ENCODE peak calls at places on chromosomes 1 and 21, in nine cellular contexts. O, Q, I, H, W, J, S, K and P are unnamed samples.
A peak's percentile ranks its signal among the peaks of the same experiment; 100 is the strongest.

GRCh38 chr1:245933431-245934042 is 573.5 kb downstream of the SMYD3 start:
- DNase-seq in O (no peak), Q (no peak), I (no peak), H (no peak), W (no peak), J (no peak), S (no peak), K (no peak), P (no peak)

GRCh38 chr1:182990413-182991144 is 32.6 kb upstream of the LAMC1 start:
- DNase-seq in O (no peak), Q (peak; percentile 66), I (peak; percentile 65), H (no peak), W (peak; percentile 49), J (peak; percentile 78), S (no peak), K (no peak), P (no peak)

GRCh38 chr1:160047116-160047991 is 15.6 kb upstream of the PIGM start:
- DNase-seq in O (no peak), Q (no peak), I (no peak), H (no peak), W (no peak), J (no peak), S (no peak), K (no peak), P (no peak)

GRCh38 chr1:109767596-109768334 is 4.0 kb upstream of the EPS8L3 start:
- DNase-seq in O (no peak), Q (no peak), I (no peak), H (peak; percentile 31), W (no peak), J (no peak), S (no peak), K (peak; percentile 53), P (peak; percentile 5)

GRCh38 chr1:19273106-19273843 is 15.3 kb downstream of the AKR7A3 start:
- DNase-seq in O (no peak), Q (no peak), I (no peak), H (no peak), W (no peak), J (no peak), S (no peak), K (no peak), P (no peak)

GRCh38 chr1:30782361-30783243 is 25.0 kb upstream of the LAPTM5 start:
- DNase-seq in O (no peak), Q (peak; percentile 58), I (no peak), H (peak; percentile 73), W (no peak), J (peak; percentile 45), S (peak; percentile 87), K (peak; percentile 79), P (peak; percentile 60)

GRCh38 chr1:94737124-94737998 is 82.8 kb upstream of the SLC44A3 start:
- DNase-seq in O (no peak), Q (peak; percentile 71), I (peak; percentile 39), H (no peak), W (no peak), J (peak; percentile 45), S (no peak), K (no peak), P (no peak)

GRCh38 chr1:198860371-198860770 is 221.5 kb downstream of the PTPRC start:
- DNase-seq in O (no peak), Q (no peak), I (no peak), H (no peak), W (no peak), J (no peak), S (no peak), K (no peak), P (no peak)

GRCh38 chr1:56081151-56081550 is 498.2 kb downstream of the PLPP3 start:
- DNase-seq in O (no peak), Q (peak; percentile 91), I (no peak), H (peak; percentile 27), W (peak; percentile 46), J (peak; percentile 93), S (peak; percentile 71), K (no peak), P (peak; percentile 41)

GRCh38 chr21:31347435-31348032 is 3.5 kb upstream of the TIAM1 start:
- DNase-seq in O (no peak), Q (peak; percentile 59), I (no peak), H (no peak), W (peak; percentile 53), J (peak; percentile 50), S (no peak), K (no peak), P (no peak)

GRCh38 chr1:69191280-69191679 is 376.4 kb upstream of the LRRC7 start:
- DNase-seq in O (no peak), Q (no peak), I (peak; percentile 22), H (no peak), W (peak; percentile 4), J (no peak), S (no peak), K (no peak), P (no peak)

GRCh38 chr1:15947382-15948090 is 28.4 kb downstream of the ZBTB17 start:
- DNase-seq in O (no peak), Q (no peak), I (no peak), H (no peak), W (no peak), J (no peak), S (no peak), K (no peak), P (no peak)

GRCh38 chr21:45281411-45282282 is 6.0 kb downstream of the POFUT2 start:
- DNase-seq in O (no peak), Q (no peak), I (no peak), H (peak; percentile 22), W (no peak), J (no peak), S (peak; percentile 66), K (peak; percentile 65), P (no peak)

GRCh38 chr1:180623579-180624347 is 8.1 kb upstream of the XPR1 start:
- DNase-seq in O (peak; percentile 9), Q (peak; percentile 54), I (peak; percentile 25), H (no peak), W (peak; percentile 38), J (peak; percentile 58), S (no peak), K (no peak), P (no peak)

GRCh38 chr1:109482796-109483638 is 688 bp upstream of the ATXN7L2 start:
- DNase-seq in O (no peak), Q (no peak), I (no peak), H (peak; percentile 73), W (no peak), J (peak; percentile 13), S (peak; percentile 80), K (peak; percentile 73), P (peak; percentile 76)

GRCh38 chr1:86756062-86756406 is 51.7 kb downstream of the SH3GLB1 start:
- DNase-seq in O (no peak), Q (no peak), I (no peak), H (no peak), W (no peak), J (no peak), S (no peak), K (no peak), P (no peak)

GRCh38 chr21:42679319-42679981 is 26.0 kb downstream of the PDE9A start:
- DNase-seq in O (no peak), Q (no peak), I (no peak), H (no peak), W (no peak), J (no peak), S (no peak), K (no peak), P (no peak)

GRCh38 chr1:64183985-64184440 is 19.4 kb upstream of the UBE2U start:
- DNase-seq in O (no peak), Q (peak; percentile 85), I (peak; percentile 26), H (no peak), W (no peak), J (peak; percentile 93), S (no peak), K (no peak), P (no peak)

GRCh38 chr1:161206411-161207140 is 4.4 kb downstream of the NDUFS2 start:
- DNase-seq in O (no peak), Q (peak; percentile 91), I (no peak), H (peak; percentile 71), W (peak; percentile 28), J (peak; percentile 71), S (no peak), K (no peak), P (no peak)

GRCh38 chr1:13494025-13494424 is 19.8 kb downstream of the LRRC38 start:
- DNase-seq in O (no peak), Q (no peak), I (no peak), H (no peak), W (no peak), J (no peak), S (no peak), K (no peak), P (no peak)

GRCh38 chr21:45494851-45495680 is 47.2 kb downstream of the SLC19A1 start:
- DNase-seq in O (no peak), Q (no peak), I (no peak), H (peak; percentile 15), W (no peak), J (no peak), S (peak; percentile 63), K (peak; percentile 66), P (no peak)

GRCh38 chr1:15139654-15140350 is 13.7 kb upstream of the TMEM51 start:
- DNase-seq in O (no peak), Q (no peak), I (peak; percentile 42), H (peak; percentile 16), W (no peak), J (peak; percentile 6), S (no peak), K (no peak), P (no peak)

GRCh38 chr1:171257207-171258052 is 9.1 kb downstream of the FMO1 start:
- DNase-seq in O (no peak), Q (peak; percentile 22), I (no peak), H (peak; percentile 69), W (no peak), J (no peak), S (peak; percentile 67), K (no peak), P (no peak)

GRCh38 chr1:147169840-147170674 is 2.2 kb downstream of the PRKAB2 start:
- DNase-seq in O (no peak), Q (no peak), I (no peak), H (no peak), W (no peak), J (no peak), S (no peak), K (no peak), P (no peak)
- H3K27ac ChIP-seq in O (no peak overlapping the region), Q (no peak overlapping the region), I (peak overlapping the region; percentile 93), H (no peak overlapping the region), W (peak overlapping the region; percentile 92), J (peak overlapping the region; percentile 29), S (peak overlapping the region; percentile 91), K (peak overlapping the region; percentile 96), P (no peak overlapping the region)

GRCh38 chr1:167538657-167539056 is 14.9 kb downstream of the CREG1 start:
- DNase-seq in O (peak; percentile 31), Q (peak; percentile 21), I (no peak), H (no peak), W (no peak), J (no peak), S (no peak), K (no peak), P (no peak)
- TF ChIP-seq CTCF in O (peak; percentile 53), Q (no peak), I (no peak), H (no peak), W (peak; percentile 24), J (no peak), S (no peak), K (no peak), P (peak; percentile 13)

GRCh38 chr1:229147086-229147485 is 123.8 kb upstream of the RAB4A start:
- DNase-seq in O (no peak), Q (no peak), I (no peak), H (no peak), W (no peak), J (no peak), S (no peak), K (no peak), P (no peak)
- H3K27me3 ChIP-seq in O (peaks cover 3% of the 10 kb centered on the region), Q (peaks cover 5% of the 10 kb centered on the region), I (peaks cover 18% of the 10 kb centered on the region), H (no peaks in the 10 kb centered on the region), W (peaks cover 19% of the 10 kb centered on the region), J (peaks cover 51% of the 10 kb centered on the region), S (no peaks in the 10 kb centered on the region), K (no peaks in the 10 kb centered on the region), P (no peaks in the 10 kb centered on the region)

GRCh38 chr1:4055677-4055967 is 155.6 kb upstream of the C1orf174 start:
- DNase-seq in O (no peak), Q (no peak), I (no peak), H (no peak), W (no peak), J (no peak), S (no peak), K (no peak), P (no peak)
- H3K27ac ChIP-seq in O (no peak overlapping the region), Q (no peak overlapping the region), I (no peak overlapping the region), H (no peak overlapping the region), W (no peak overlapping the region), J (no peak overlapping the region), S (no peak overlapping the region), K (no peak overlapping the region), P (no peak overlapping the region)